ENCODE peak calls at places on chromosome X, in four cellular contexts. P, V, U and M are unnamed samples.

GRCh38 chrX:41333744-41333993 is 293 bp upstream of the DDX3X start:
- DNase-seq in P (peak; percentile 91), V (peak; percentile 75), U (no peak), M (peak; percentile 58)

GRCh38 chrX:53018627-53019026 is 30.0 kb upstream of the GPR173 start:
- DNase-seq in P (no peak), V (peak; percentile 3), U (no peak), M (no peak)

GRCh38 chrX:75096331-75096730 is 59.8 kb downstream of the ABCB7 start:
- DNase-seq in P (no peak), V (no peak), U (no peak), M (no peak)

GRCh38 chrX:117092641-117093040 is 629.9 kb upstream of the CT83 start:
- DNase-seq in P (no peak), V (no peak), U (no peak), M (no peak)

GRCh38 chrX:153731117-153731844 is 6.6 kb downstream of the ABCD1 start:
- DNase-seq in P (no peak), V (peak; percentile 65), U (no peak), M (no peak)

GRCh38 chrX:122943918-122944317 is 240.2 kb upstream of the GRIA3 start:
- DNase-seq in P (no peak), V (no peak), U (no peak), M (no peak)

GRCh38 chrX:80511969-80512760 is 91.9 kb downstream of the TENT5D start:
- DNase-seq in P (no peak), V (no peak), U (no peak), M (peak; percentile 51)

GRCh38 chrX:41655631-41656030 is 33.1 kb upstream of the GPR34 start:
- DNase-seq in P (no peak), V (no peak), U (no peak), M (no peak)

GRCh38 chrX:56726609-56727008 is 2.4 kb upstream of the NBDY start:
- DNase-seq in P (no peak), V (peak; percentile 41), U (no peak), M (peak; percentile 27)

GRCh38 chrX:46715521-46715920 is 43.4 kb downstream of the SLC9A7 start:
- DNase-seq in P (no peak), V (no peak), U (no peak), M (no peak)

GRCh38 chrX:40143001-40143400 is 45.2 kb upstream of the BCOR start:
- DNase-seq in P (no peak), V (no peak), U (no peak), M (no peak)

GRCh38 chrX:150211988-150212387 is 151.1 kb upstream of the MAMLD1 start:
- DNase-seq in P (no peak), V (no peak), U (no peak), M (no peak)

GRCh38 chrX:132810964-132811712 is 147.3 kb downstream of the HS6ST2 start:
- DNase-seq in P (no peak), V (no peak), U (no peak), M (no peak)

GRCh38 chrX:151789179-151789800 is 54.7 kb downstream of the CNGA2 start:
- DNase-seq in P (no peak), V (no peak), U (no peak), M (no peak)

GRCh38 chrX:126770179-126770578 is 49.4 kb upstream of the PRR32 start:
- DNase-seq in P (no peak), V (no peak), U (no peak), M (peak; percentile 25)

GRCh38 chrX:85017721-85018120 is 14.0 kb downstream of the APOOL start:
- DNase-seq in P (no peak), V (no peak), U (no peak), M (no peak)

GRCh38 chrX:137031517-137032377 is 2.0 kb downstream of the GPR101 start:
- DNase-seq in P (peak; percentile 5), V (no peak), U (no peak), M (no peak)

GRCh38 chrX:96615448-96615847 is 69.2 kb upstream of the DIAPH2 start:
- DNase-seq in P (no peak), V (no peak), U (no peak), M (no peak)

DNA sequence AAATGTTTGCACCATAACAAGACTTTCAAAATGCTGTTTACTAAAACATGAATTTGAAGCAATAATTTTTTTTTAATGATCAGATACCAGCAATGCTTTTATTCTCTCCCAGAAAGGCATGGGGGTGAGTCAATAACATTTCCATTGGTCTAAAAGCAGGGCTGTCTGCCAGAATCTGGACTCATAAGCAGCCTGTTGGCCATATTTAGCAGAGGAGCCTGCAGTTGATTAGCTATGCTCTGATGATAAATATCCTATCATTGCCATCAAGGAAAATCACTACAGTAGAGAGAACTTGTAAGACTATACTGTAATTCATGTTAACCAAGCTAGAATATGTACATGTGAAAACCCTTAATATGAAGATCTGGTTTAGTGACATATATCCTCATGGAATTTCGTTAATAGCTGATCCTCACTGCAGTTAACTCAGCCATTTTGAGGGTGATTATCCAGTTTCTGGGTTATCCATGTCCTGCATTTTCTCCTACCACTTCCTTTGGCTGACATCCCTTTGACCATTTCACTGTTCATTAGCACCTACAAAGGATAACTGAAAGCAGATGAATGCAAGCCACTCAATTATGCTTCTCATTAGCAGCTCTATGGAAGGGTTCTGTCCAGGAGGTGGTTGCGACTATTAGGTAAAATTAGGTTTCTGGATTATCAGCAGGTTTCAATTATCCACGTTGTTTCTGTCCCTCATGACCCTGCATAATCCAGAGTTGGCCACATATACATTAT is 72.9 kb upstream of the DIAPH2 start:
- DNase-seq in P (no peak), V (no peak), U (no peak), M (no peak)
- H3K9ac ChIP-seq in P (no peak overlapping the region), V (no peak overlapping the region), U (no peak overlapping the region), M (no peak overlapping the region)

GRCh38 chrX:68714856-68715255 is 67.4 kb downstream of the STARD8 start:
- DNase-seq in P (no peak), V (no peak), U (no peak), M (no peak)
- TF ChIP-seq SUZ12 in P (no peak), V (no peak), U (no peak), M (no peak)

DNA sequence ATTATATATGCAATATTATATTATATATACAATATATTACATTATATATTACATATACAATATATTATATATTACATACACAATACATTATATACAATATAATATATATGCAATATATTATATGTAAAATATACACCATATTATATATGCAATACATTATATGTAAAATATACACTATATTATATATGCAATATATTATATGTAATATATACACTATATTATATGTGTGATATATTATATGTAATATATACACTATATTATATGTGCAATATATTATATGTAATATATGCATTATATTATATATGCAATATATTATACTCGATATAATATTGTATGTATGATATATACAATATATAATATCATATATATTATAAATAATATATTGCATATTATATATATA is 457.4 kb downstream of the SMARCA1 start:
- DNase-seq in P (no peak), V (no peak), U (no peak), M (no peak)
- H3K9ac ChIP-seq in P (no peak overlapping the region), V (no peak overlapping the region), U (no peak overlapping the region), M (no peak overlapping the region)

DNA sequence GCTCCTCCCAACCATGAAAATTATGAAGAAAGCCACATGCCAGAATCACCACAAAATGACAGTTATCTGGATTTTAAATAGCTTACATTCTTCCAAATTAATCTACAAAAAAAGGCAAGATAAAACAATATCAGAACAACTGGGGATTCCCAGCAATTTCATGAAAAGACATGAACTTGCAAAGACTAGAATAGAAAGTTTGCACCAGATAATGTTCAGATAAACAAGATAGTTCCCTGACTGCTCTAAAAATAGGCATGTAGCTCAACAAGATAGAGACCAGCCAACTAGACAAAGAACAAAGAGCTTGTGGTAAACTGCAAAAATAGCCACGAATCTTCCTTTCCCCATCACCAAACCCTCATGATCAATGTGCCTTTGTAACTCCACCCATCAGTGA is 30.3 kb upstream of the DDX53 start:
- DNase-seq in P (no peak), V (no peak), U (no peak), M (no peak)
- TF ChIP-seq SUZ12 in P (no peak), V (no peak), U (no peak), M (no peak)

DNA sequence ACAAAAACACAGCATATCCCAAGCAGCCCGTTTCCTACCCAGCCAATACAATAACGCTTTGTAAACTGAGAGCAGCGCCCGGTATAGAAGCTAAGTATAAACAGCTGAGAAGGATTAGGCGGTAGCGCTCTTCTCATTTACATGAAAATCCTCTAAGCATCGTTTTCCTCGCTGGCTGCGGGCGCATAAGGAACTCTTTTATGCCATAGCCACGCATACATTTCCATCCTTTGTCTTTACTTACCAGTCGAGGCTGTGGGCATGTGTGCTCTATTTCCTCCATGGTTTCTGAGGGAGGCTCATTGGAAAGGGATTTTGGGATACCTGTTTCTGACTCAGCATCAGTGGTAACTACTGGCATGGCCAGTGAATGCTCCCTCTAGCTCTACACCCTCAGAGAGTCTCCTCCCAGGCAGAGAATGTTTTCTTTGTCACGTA is 383 bp downstream of the PCYT1B start:
- DNase-seq in P (no peak), V (no peak), U (peak; percentile 2), M (peak; percentile 66)
- H3K9ac ChIP-seq in P (no peak overlapping the region), V (no peak overlapping the region), U (no peak overlapping the region), M (peak overlapping the region; percentile 57)

GRCh38 chrX:107483976-107484726 is 34.7 kb downstream of the FRMPD3 start:
- DNase-seq in P (no peak), V (no peak), U (no peak), M (peak; percentile 44)
- TF ChIP-seq SUZ12 in P (no peak), V (no peak), U (no peak), M (no peak)

DNA sequence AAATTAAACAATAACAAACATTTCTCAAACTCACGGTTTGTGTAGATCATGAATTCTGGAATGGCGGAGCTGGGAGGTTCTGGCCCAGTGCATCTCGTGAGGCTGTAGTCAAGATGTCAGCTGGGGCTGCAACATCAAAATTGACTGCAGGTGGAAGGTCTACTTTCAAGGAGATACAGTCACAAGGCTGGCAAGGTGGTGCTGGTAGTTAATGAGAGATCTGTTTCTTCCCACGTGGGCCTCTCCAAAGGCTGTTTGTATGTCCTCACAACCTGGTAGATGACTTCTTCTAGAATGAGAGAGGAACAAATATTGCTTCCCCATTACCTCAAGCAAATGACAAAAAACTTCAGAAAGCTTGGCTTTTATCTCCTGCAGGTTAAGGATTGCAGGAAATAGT is 8.0 kb upstream of the PRDX4 start:
- DNase-seq in P (no peak), V (no peak), U (no peak), M (no peak)
- H3K9ac ChIP-seq in P (no peak overlapping the region), V (no peak overlapping the region), U (no peak overlapping the region), M (peak overlapping the region; percentile 62)

GRCh38 chrX:13080128-13080795 is 35.8 kb upstream of the FAM9C start:
- DNase-seq in P (no peak), V (no peak), U (no peak), M (no peak)

GRCh38 chrX:13078739-13079444 is 34.5 kb upstream of the FAM9C start:
- DNase-seq in P (no peak), V (no peak), U (no peak), M (no peak)

GRCh38 chrX:13084611-13085010 is 40.2 kb upstream of the FAM9C start:
- DNase-seq in P (no peak), V (no peak), U (no peak), M (no peak)

GRCh38 chrX:13082286-13083065 is 38.1 kb upstream of the FAM9C start:
- DNase-seq in P (no peak), V (no peak), U (no peak), M (no peak)

GRCh38 chrX:13081385-13082285 is 37.2 kb upstream of the FAM9C start:
- DNase-seq in P (peak; percentile 77), V (no peak), U (no peak), M (no peak)
- TF ChIP-seq SUZ12 in P (no peak), V (no peak), U (no peak), M (no peak)

DNA sequence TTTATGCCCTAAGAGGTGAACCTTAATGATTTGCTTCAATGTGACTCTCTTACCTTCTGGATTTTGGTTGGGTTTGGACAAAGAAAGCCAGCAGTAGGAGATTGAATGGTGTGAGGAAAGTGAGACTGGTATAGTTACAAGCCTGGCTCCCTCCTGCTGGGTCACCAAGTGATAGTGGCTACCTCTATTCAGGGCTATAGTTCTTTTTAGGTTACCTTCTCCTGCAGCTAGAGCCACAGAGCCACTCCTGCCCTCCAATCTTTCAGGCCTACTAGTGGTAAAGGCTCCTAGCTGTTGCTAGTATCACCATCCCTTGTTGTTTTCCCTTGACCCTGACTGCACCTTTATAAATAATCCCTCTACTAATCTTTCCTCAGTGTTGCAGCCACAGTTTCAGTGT is 82.5 kb downstream of the SRPX start:
- DNase-seq in P (no peak), V (no peak), U (no peak), M (no peak)
- H3K9ac ChIP-seq in P (no peak overlapping the region), V (no peak overlapping the region), U (no peak overlapping the region), M (no peak overlapping the region)